ENCODE peak calls at places on chromosomes 13 and 19, in five cellular contexts. I is GM10248; J is T-cell; L is stimulated activated CD4-positive, alpha-beta T cell treated with anti-CD3 and anti-CD28 coated beads, Interleukin-4, amount 100 ng/mL, for 4 hours; A is NCI-H748 treated with DMSO at 0.1 percent for 48 hours. Z is an unnamed sample.

GRCh38 chr13:89267734-89268133 is 1596.6 kb downstream of the SLITRK5 start:
- DNase-seq in I (no peak), J (no peak), L (no peak), A (no peak), Z (no peak)

GRCh38 chr19:51531349-51532315 is at the start of gene SIGLEC6:
- DNase-seq in I (peak), J (no peak), L (peak), A (no peak), Z (peak)

GRCh38 chr19:7535993-7536685 is 622 bp downstream of the PNPLA6 start:
- DNase-seq in I (no peak), J (no peak), L (no peak), A (no peak), Z (no peak)

GRCh38 chr19:31693870-31694269 is 344.6 kb upstream of the TSHZ3 start:
- DNase-seq in I (no peak), J (no peak), L (no peak), A (no peak), Z (no peak)

GRCh38 chr19:44142014-44142523 is 715 bp downstream of the ZNF234 start:
- DNase-seq in I (no peak), J (no peak), L (no peak), A (no peak), Z (no peak)

GRCh38 chr19:5567360-5567970 is at the start of gene TINCR:
- DNase-seq in I (no peak), J (no peak), L (no peak), A (no peak), Z (no peak)

GRCh38 chr13:35836476-35836875 is 294.7 kb downstream of the DCLK1 start:
- DNase-seq in I (no peak), J (no peak), L (no peak), A (no peak), Z (no peak)

GRCh38 chr19:16000024-16000687 is 51.3 kb downstream of the OR10H4 start:
- DNase-seq in I (no peak), J (no peak), L (no peak), A (no peak), Z (no peak)

GRCh38 chr19:2455481-2456300 is 1.1 kb downstream of the LMNB2 start:
- DNase-seq in I (peak), J (peak), L (peak), A (no peak), Z (peak)

GRCh38 chr19:15452111-15453047 is 2.6 kb upstream of the WIZ start:
- DNase-seq in I (no peak), J (no peak), L (no peak), A (peak), Z (no peak)